ENCODE peak calls at places on chromosome 11, in six cellular contexts. One of them, this sample, is unnamed.

GRCh38 chr11:69840371-69841169 is 21.4 kb upstream of the FGF3 start:
- DNase-seq in cortex of kidney: no peak
- DNase-seq in RCC 7860: peak
- DNase-seq in GM23338: no peak
- DNase-seq in Right ventricle myocardium superior: no peak
- DNase-seq in WTC11: no peak
- DNase-seq in this sample: no peak

GRCh38 chr11:1736447-1736992 is 13.9 kb downstream of the IFITM10 start:
- DNase-seq in Right ventricle myocardium superior: no peak
- DNase-seq in GM23338: no peak
- DNase-seq in RCC 7860: no peak
- DNase-seq in cortex of kidney: no peak
- DNase-seq in WTC11: no peak
- DNase-seq in this sample: no peak

GRCh38 chr11:65116370-65117205 is 913 bp downstream of the ZNHIT2 start:
- DNase-seq in WTC11: no peak
- DNase-seq in RCC 7860: no peak
- DNase-seq in cortex of kidney: no peak
- DNase-seq in GM23338: peak
- DNase-seq in Right ventricle myocardium superior: no peak
- DNase-seq in this sample: peak

GRCh38 chr11:11531127-11531526 is 90.7 kb downstream of the GALNT18 start:
- DNase-seq in Right ventricle myocardium superior: no peak
- DNase-seq in GM23338: no peak
- DNase-seq in RCC 7860: no peak
- DNase-seq in WTC11: no peak
- DNase-seq in cortex of kidney: no peak
- DNase-seq in this sample: no peak

GRCh38 chr11:113119074-113119473 is 157.9 kb downstream of the NCAM1 start:
- DNase-seq in Right ventricle myocardium superior: no peak
- DNase-seq in cortex of kidney: no peak
- DNase-seq in WTC11: no peak
- DNase-seq in GM23338: no peak
- DNase-seq in RCC 7860: peak
- DNase-seq in this sample: no peak

GRCh38 chr11:64121637-64122410 is 44.1 kb downstream of the MACROD1 start:
- DNase-seq in GM23338: no peak
- DNase-seq in Right ventricle myocardium superior: no peak
- DNase-seq in WTC11: no peak
- DNase-seq in cortex of kidney: no peak
- DNase-seq in RCC 7860: peak
- DNase-seq in this sample: no peak

GRCh38 chr11:69905202-69905535 is 86.0 kb upstream of the FGF3 start:
- DNase-seq in RCC 7860: no peak
- DNase-seq in Right ventricle myocardium superior: no peak
- DNase-seq in WTC11: no peak
- DNase-seq in cortex of kidney: no peak
- DNase-seq in GM23338: no peak
- DNase-seq in this sample: no peak

GRCh38 chr11:122071680-122072321 is 44.2 kb downstream of the BLID start:
- DNase-seq in GM23338: peak
- DNase-seq in cortex of kidney: no peak
- DNase-seq in RCC 7860: no peak
- DNase-seq in WTC11: peak
- DNase-seq in Right ventricle myocardium superior: no peak
- DNase-seq in this sample: no peak

GRCh38 chr11:120375076-120375475 is 38.9 kb downstream of the ARHGEF12 start:
- DNase-seq in WTC11: no peak
- DNase-seq in Right ventricle myocardium superior: no peak
- DNase-seq in GM23338: no peak
- DNase-seq in cortex of kidney: no peak
- DNase-seq in RCC 7860: no peak
- DNase-seq in this sample: no peak

GRCh38 chr11:64226507-64227051 is 505 bp downstream of the NUDT22 start:
- DNase-seq in RCC 7860: peak
- DNase-seq in GM23338: peak
- DNase-seq in cortex of kidney: no peak
- DNase-seq in WTC11: no peak
- DNase-seq in Right ventricle myocardium superior: peak
- DNase-seq in this sample: peak

GRCh38 chr11:125345706-125346561 is 150.1 kb downstream of the FEZ1 start:
- DNase-seq in WTC11: peak
- DNase-seq in Right ventricle myocardium superior: peak
- DNase-seq in RCC 7860: no peak
- DNase-seq in cortex of kidney: no peak
- DNase-seq in GM23338: peak
- DNase-seq in this sample: peak

GRCh38 chr11:95283653-95284052 is 52.7 kb upstream of the SESN3 start:
- DNase-seq in Right ventricle myocardium superior: no peak
- DNase-seq in RCC 7860: no peak
- DNase-seq in cortex of kidney: no peak
- DNase-seq in GM23338: no peak
- DNase-seq in WTC11: no peak
- DNase-seq in this sample: no peak

GRCh38 chr11:70688142-70688541 is 289.8 kb downstream of the CTTN start:
- DNase-seq in cortex of kidney: no peak
- DNase-seq in RCC 7860: no peak
- DNase-seq in GM23338: no peak
- DNase-seq in WTC11: no peak
- DNase-seq in Right ventricle myocardium superior: peak
- DNase-seq in this sample: no peak

GRCh38 chr11:45846174-45846675 is 1.1 kb upstream of the CRY2 start:
- DNase-seq in cortex of kidney: no peak
- DNase-seq in GM23338: no peak
- DNase-seq in RCC 7860: no peak
- DNase-seq in WTC11: no peak
- DNase-seq in Right ventricle myocardium superior: no peak
- DNase-seq in this sample: no peak

GRCh38 chr11:19730373-19730772 is 17.7 kb downstream of the NAV2 start:
- DNase-seq in GM23338: no peak
- DNase-seq in WTC11: no peak
- DNase-seq in Right ventricle myocardium superior: peak
- DNase-seq in cortex of kidney: no peak
- DNase-seq in RCC 7860: no peak
- DNase-seq in this sample: no peak

GRCh38 chr11:125418396-125418795 is 77.7 kb downstream of the FEZ1 start:
- DNase-seq in WTC11: no peak
- DNase-seq in RCC 7860: no peak
- DNase-seq in cortex of kidney: no peak
- DNase-seq in GM23338: peak
- DNase-seq in Right ventricle myocardium superior: no peak
- DNase-seq in this sample: no peak

GRCh38 chr11:119190531-119190930 is 5.3 kb downstream of the NHERF4 start:
- DNase-seq in cortex of kidney: no peak
- DNase-seq in GM23338: no peak
- DNase-seq in RCC 7860: no peak
- DNase-seq in Right ventricle myocardium superior: no peak
- DNase-seq in WTC11: no peak
- DNase-seq in this sample: no peak

GRCh38 chr11:78025378-78025777 is 2.3 kb upstream of the KCTD14 start:
- DNase-seq in GM23338: no peak
- DNase-seq in WTC11: no peak
- DNase-seq in Right ventricle myocardium superior: no peak
- DNase-seq in cortex of kidney: no peak
- DNase-seq in RCC 7860: no peak
- DNase-seq in this sample: no peak

GRCh38 chr11:88680806-88681205 is 343.3 kb upstream of the CTSC start:
- DNase-seq in RCC 7860: peak
- DNase-seq in GM23338: no peak
- DNase-seq in WTC11: no peak
- DNase-seq in cortex of kidney: no peak
- DNase-seq in Right ventricle myocardium superior: no peak
- DNase-seq in this sample: no peak

GRCh38 chr11:54946429-54946828 is 239.8 kb downstream of the OR4A5 start:
- DNase-seq in Right ventricle myocardium superior: no peak
- DNase-seq in cortex of kidney: no peak
- DNase-seq in GM23338: no peak
- DNase-seq in WTC11: no peak
- DNase-seq in RCC 7860: no peak
- DNase-seq in this sample: no peak

GRCh38 chr11:22203281-22203680 is 10.4 kb downstream of the ANO5 start:
- DNase-seq in WTC11: no peak
- DNase-seq in RCC 7860: no peak
- DNase-seq in cortex of kidney: no peak
- DNase-seq in GM23338: no peak
- DNase-seq in Right ventricle myocardium superior: no peak
- DNase-seq in this sample: no peak

GRCh38 chr11:84383571-84383970 is 1097.4 kb upstream of the CCDC90B start:
- DNase-seq in Right ventricle myocardium superior: no peak
- DNase-seq in cortex of kidney: no peak
- DNase-seq in RCC 7860: no peak
- DNase-seq in GM23338: no peak
- DNase-seq in WTC11: no peak
- DNase-seq in this sample: no peak

GRCh38 chr11:93608280-93608862 is 53.1 kb upstream of the CEP295 start:
- DNase-seq in RCC 7860: no peak
- DNase-seq in WTC11: no peak
- DNase-seq in Right ventricle myocardium superior: no peak
- DNase-seq in GM23338: no peak
- DNase-seq in cortex of kidney: no peak
- DNase-seq in this sample: no peak

GRCh38 chr11:1157645-1158591 is at the start of gene MUC5AC:
- DNase-seq in WTC11: peak
- DNase-seq in RCC 7860: no peak
- DNase-seq in Right ventricle myocardium superior: peak
- DNase-seq in GM23338: no peak
- DNase-seq in cortex of kidney: no peak
- DNase-seq in this sample: no peak

GRCh38 chr11:31045335-31045734 is 324.2 kb downstream of the DCDC1 start:
- DNase-seq in GM23338: peak
- DNase-seq in WTC11: no peak
- DNase-seq in cortex of kidney: no peak
- DNase-seq in RCC 7860: no peak
- DNase-seq in Right ventricle myocardium superior: no peak
- DNase-seq in this sample: no peak

GRCh38 chr11:105609832-105610781 is at the start of gene GRIA4:
- DNase-seq in cortex of kidney: no peak
- DNase-seq in RCC 7860: no peak
- DNase-seq in GM23338: peak
- DNase-seq in WTC11: peak
- DNase-seq in Right ventricle myocardium superior: peak
- DNase-seq in this sample: no peak

GRCh38 chr11:9533736-9534473 is 39.6 kb upstream of the WEE1 start:
- DNase-seq in Right ventricle myocardium superior: no peak
- DNase-seq in RCC 7860: no peak
- DNase-seq in WTC11: no peak
- DNase-seq in GM23338: peak
- DNase-seq in cortex of kidney: no peak
- DNase-seq in this sample: no peak

GRCh38 chr11:68674461-68674860 is 9.9 kb upstream of the GAL start:
- DNase-seq in Right ventricle myocardium superior: no peak
- DNase-seq in GM23338: no peak
- DNase-seq in RCC 7860: no peak
- DNase-seq in WTC11: no peak
- DNase-seq in cortex of kidney: no peak
- DNase-seq in this sample: no peak

GRCh38 chr11:123183391-123184099 is 11.5 kb downstream of the CLMP start:
- DNase-seq in Right ventricle myocardium superior: no peak
- DNase-seq in cortex of kidney: no peak
- DNase-seq in RCC 7860: peak
- DNase-seq in GM23338: no peak
- DNase-seq in WTC11: no peak
- DNase-seq in this sample: peak

GRCh38 chr11:113339909-113340569 is 25.7 kb downstream of the TTC12 start:
- DNase-seq in WTC11: no peak
- DNase-seq in RCC 7860: no peak
- DNase-seq in GM23338: no peak
- DNase-seq in Right ventricle myocardium superior: no peak
- DNase-seq in cortex of kidney: no peak
- DNase-seq in this sample: no peak

GRCh38 chr11:2444301-2445106 is at the start of the genes KCNQ1 and TRPM5:
- DNase-seq in Right ventricle myocardium superior: peak
- DNase-seq in cortex of kidney: no peak
- DNase-seq in WTC11: peak
- DNase-seq in GM23338: peak
- DNase-seq in RCC 7860: no peak
- DNase-seq in this sample: peak

GRCh38 chr11:60777572-60777971 is 7.6 kb upstream of the MS4A10 start:
- DNase-seq in RCC 7860: peak
- DNase-seq in WTC11: no peak
- DNase-seq in cortex of kidney: no peak
- DNase-seq in Right ventricle myocardium superior: no peak
- DNase-seq in GM23338: no peak
- DNase-seq in this sample: no peak

GRCh38 chr11:95404370-95404769 is 173.4 kb upstream of the SESN3 start:
- DNase-seq in Right ventricle myocardium superior: no peak
- DNase-seq in GM23338: no peak
- DNase-seq in RCC 7860: no peak
- DNase-seq in WTC11: no peak
- DNase-seq in cortex of kidney: no peak
- DNase-seq in this sample: no peak

GRCh38 chr11:71499125-71499524 is 27.9 kb upstream of the KRTAP5-7 start:
- DNase-seq in GM23338: no peak
- DNase-seq in cortex of kidney: no peak
- DNase-seq in RCC 7860: no peak
- DNase-seq in Right ventricle myocardium superior: no peak
- DNase-seq in WTC11: no peak
- DNase-seq in this sample: no peak

GRCh38 chr11:111569476-111569875 is 29.0 kb downstream of the LAYN start:
- DNase-seq in GM23338: no peak
- DNase-seq in RCC 7860: no peak
- DNase-seq in WTC11: no peak
- DNase-seq in cortex of kidney: no peak
- DNase-seq in Right ventricle myocardium superior: no peak
- DNase-seq in this sample: no peak

GRCh38 chr11:67138922-67139321 is 19.9 kb downstream of the KDM2A start:
- DNase-seq in WTC11: no peak
- DNase-seq in Right ventricle myocardium superior: no peak
- DNase-seq in GM23338: no peak
- DNase-seq in cortex of kidney: no peak
- DNase-seq in RCC 7860: no peak
- DNase-seq in this sample: no peak